ENCODE peak calls at places on chromosomes 3 and 15, in seven cellular contexts. V is body of pancreas, F is H1, G is spleen, X is right lobe of liver, I is K562, O is HepG2. M is an unnamed sample.

GRCh38 chr3:56547486-56547885 is 9.5 kb upstream of the CCDC66 start:
- DNase-seq in X (no peak), V (no peak), I (peak; percentile 3), F (no peak), G (no peak), O (no peak), M (no peak)

GRCh38 chr15:23074684-23075083 is 35.3 kb upstream of the TUBGCP5 start:
- DNase-seq in O (no peak), X (no peak), F (no peak), V (no peak), I (no peak), G (no peak), M (no peak)

GRCh38 chr3:170893894-170894293 is 14.5 kb downstream of the EIF5A2 start:
- DNase-seq in X (no peak), I (no peak), O (no peak), V (no peak), G (no peak), F (no peak), M (no peak)

GRCh38 chr3:36455406-36455805 is 75.1 kb downstream of the STAC start:
- DNase-seq in O (no peak), V (no peak), F (no peak), I (no peak), X (no peak), G (no peak), M (no peak)

GRCh38 chr3:131645638-131646037 is 142.9 kb upstream of the MRPL3 start:
- DNase-seq in O (no peak), I (no peak), V (no peak), X (no peak), F (no peak), G (no peak), M (no peak)

GRCh38 chr3:180036092-180036677 is 552 bp downstream of the PEX5L start:
- DNase-seq in V (no peak), G (no peak), F (no peak), I (no peak), O (no peak), X (no peak), M (no peak)

GRCh38 chr15:59918994-59919951 is 84.8 kb upstream of the FOXB1 start:
- DNase-seq in I (no peak), F (no peak), O (no peak), V (no peak), X (no peak), G (no peak), M (no peak)

GRCh38 chr3:30696901-30697300 is 90.5 kb downstream of the TGFBR2 start:
- DNase-seq in X (no peak), O (no peak), F (no peak), G (no peak), V (no peak), I (no peak), M (peak; percentile 57)

GRCh38 chr3:191397771-191398170 is 63.2 kb upstream of the PYDC2 start:
- DNase-seq in F (no peak), O (no peak), X (no peak), V (no peak), I (no peak), G (no peak), M (no peak)

GRCh38 chr3:45642731-45643152 is 46.5 kb upstream of the SACM1L start:
- DNase-seq in I (no peak), G (no peak), O (no peak), F (no peak), X (no peak), V (no peak), M (no peak)

GRCh38 chr15:91515188-91515754 is 338.2 kb upstream of the SLCO3A1 start:
- DNase-seq in X (no peak), V (no peak), F (no peak), I (no peak), O (no peak), G (no peak), M (peak; percentile 7)

GRCh38 chr15:78212546-78213424 is 21.6 kb downstream of the ACSBG1 start:
- DNase-seq in O (peak; percentile 23), F (peak; percentile 35), X (no peak), I (peak; percentile 78), G (peak; percentile 53), V (peak; percentile 94), M (peak; percentile 82)

GRCh38 chr3:141425523-141426233 is 57.4 kb downstream of the ZBTB38 start:
- DNase-seq in O (peak; percentile 45), G (no peak), I (no peak), V (no peak), F (no peak), X (no peak), M (no peak)

GRCh38 chr15:73959012-73959581 is 32.8 kb downstream of the LOXL1 start:
- DNase-seq in F (no peak), G (peak; percentile 72), V (no peak), X (peak; percentile 2), I (no peak), O (no peak), M (no peak)

GRCh38 chr15:90859234-90860131 is 8.9 kb upstream of the FURIN start:
- DNase-seq in O (peak; percentile 71), X (peak; percentile 85), I (no peak), V (peak; percentile 78), G (no peak), F (no peak), M (no peak)

GRCh38 chr3:172546105-172546504 is 22.9 kb upstream of the TNFSF10 start:
- DNase-seq in G (no peak), F (no peak), O (no peak), I (no peak), X (no peak), V (no peak), M (no peak)

GRCh38 chr15:70151441-70151840 is 53.7 kb upstream of the TLE3 start:
- DNase-seq in G (no peak), X (no peak), I (no peak), O (no peak), V (no peak), F (no peak), M (no peak)

DNA sequence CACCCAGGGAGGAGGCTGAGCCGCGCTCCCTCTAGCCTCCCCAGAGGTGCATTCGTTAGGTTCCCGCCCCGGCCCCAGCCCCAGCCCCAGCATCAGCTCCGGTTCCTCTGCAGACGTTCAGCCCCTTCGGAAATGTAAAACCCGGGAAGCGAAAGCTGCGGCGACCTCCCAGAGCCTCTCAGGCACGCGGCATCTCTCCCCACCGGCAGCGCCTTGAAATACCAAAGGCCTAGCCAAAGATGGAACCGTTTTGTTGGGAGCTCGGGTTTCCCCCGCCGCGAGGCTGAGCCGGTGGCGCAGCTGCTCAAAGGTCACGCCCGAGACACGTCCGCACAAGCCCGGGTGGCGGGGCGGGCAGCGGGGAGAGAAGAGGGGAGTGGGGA is 77.8 kb upstream of the HES1 start:
- DNase-seq in O (peak; percentile 65), X (peak; percentile 80), F (peak; percentile 79), G (peak; percentile 86), V (peak; percentile 68), I (peak; percentile 43), M (peak; percentile 28)
- TF ChIP-seq POLR2A in O (peak; percentile 51), X (no peak), F (no peak), G (no peak), V (no peak), I (no peak), M (no peak)

DNA sequence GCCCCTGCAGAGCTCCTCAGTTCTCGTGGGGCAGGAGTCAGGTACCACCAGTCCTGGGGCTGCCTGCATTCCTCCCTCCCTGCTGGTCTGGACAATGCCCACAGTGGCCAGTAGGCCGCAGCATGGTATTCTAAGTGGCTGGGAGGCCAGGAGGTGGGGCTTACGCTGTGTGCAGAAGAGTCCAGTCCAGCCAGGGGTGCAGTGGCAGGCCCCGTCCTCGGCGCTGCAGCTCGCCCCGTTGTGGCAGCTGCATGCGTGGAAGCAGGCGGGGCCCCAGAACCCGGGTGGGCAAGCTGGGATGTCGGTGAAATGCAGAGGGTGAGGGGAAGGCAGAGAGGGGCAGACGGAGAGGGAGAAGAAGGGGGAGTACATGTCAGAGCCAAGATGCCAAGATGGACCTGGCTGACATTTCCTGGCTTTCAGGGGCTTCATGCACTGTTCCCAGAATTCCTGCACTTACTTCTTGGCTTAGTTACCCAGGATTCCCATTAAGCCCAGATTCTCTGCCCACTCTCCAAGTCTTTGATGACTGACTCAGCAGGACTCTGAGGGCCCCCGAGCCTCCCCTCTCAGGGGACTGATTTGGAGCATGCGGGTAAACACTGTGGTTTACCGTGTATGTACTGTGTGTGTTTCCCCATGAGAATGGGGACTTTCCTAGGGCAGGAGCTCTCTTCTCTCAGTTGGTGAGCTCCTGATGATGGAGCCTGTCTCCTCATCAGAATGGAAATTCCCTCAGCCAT is 47.5 kb downstream of the RAB11A start:
- DNase-seq in V (peak; percentile 69), O (peak; percentile 80), G (peak; percentile 77), I (peak; percentile 66), X (peak; percentile 55), F (peak; percentile 81), M (peak; percentile 33)
- TF ChIP-seq POLR2A in V (no peak), O (no peak), G (no peak), I (no peak), X (no peak), F (no peak), M (no peak)

DNA sequence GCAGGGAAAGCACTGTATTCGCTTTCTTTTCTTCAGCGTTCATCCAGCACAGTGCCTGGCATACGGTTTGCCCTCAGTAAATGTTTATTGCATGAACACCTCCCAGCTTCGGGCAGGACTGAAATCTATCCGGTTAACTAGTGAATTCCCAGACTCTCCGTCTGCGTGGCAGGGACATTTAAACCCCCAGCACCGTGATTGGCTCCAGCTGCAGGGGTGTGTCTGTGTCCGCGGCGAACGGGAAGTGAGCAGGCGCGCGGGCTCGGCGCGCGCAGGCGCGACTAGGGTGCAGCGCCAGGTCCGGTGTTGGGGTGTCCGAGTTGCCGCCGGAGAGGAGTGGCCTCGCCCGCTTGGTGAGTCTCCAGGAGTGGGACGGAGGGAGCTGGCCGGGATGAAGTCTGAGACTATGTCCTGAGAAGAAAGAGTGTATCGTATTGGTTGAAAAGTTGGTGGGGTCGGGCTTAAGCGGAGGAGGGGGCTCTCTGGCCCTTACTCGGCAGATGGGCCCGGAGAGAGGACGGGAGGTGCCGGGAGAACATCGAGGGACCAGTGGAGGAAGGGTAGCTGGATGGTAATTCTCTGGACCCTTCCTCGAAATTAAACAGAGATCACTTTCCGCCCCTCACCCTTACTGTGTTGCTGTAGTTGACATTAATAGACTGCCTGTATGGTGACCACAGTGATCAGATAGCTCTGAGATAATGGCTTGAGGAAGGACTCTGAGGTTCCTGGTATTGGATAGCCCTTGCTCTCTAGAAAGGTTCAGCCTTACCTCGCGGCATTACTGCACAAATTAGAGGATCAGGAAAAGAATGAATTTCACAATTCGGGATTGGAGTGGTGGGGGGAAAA is at the start of gene SNAP23:
- DNase-seq in G (peak; percentile 98), I (peak; percentile 97), V (peak; percentile 96), X (peak; percentile 97), O (peak; percentile 94), F (peak; percentile 90), M (peak; percentile 93)
- TF ChIP-seq POLR2A in G (peak; percentile 34), I (peak; percentile 89), V (peak; percentile 94), X (peak; percentile 87), O (peak; percentile 88), F (peak; percentile 67), M (peak; percentile 87)

DNA sequence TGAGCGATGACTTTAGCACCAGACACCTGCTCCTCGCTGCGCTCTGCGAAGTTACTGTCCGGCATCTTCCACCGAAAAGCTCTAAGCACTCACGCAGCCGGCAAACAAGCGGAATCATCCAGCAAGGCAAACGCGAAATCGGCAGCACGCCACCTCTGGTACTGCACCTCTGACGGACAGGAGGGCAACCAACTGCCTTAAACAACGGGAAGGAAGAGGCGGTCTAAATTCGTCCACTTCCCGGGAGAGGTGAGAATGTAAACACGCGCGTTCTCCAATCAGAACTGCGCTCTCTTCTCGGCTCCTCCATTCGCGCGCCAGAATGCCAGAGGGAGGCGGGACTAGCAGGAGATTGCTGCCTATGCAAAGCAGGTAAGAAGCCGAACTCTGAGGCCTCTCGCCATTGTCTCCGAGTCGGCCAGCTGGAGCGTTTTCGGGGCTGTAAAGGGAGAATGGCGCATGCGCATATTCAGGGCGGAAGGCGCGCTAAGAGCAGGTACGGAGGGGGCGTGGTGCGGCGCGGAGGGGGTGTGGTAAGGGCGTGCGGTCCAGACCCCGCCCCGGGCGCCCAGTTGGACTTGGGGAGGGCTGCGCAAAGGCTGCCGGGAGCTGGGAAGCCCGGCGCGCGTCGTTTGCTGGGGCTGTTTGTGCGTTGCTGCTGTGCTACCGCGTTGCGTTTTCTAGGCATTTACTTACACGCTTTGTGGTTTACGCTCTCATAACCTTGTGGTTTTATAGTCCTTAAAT is at the start of the genes BTD and HACL1:
- DNase-seq in I (peak; percentile 99), X (peak; percentile 97), G (peak; percentile 99), O (peak; percentile 99), F (peak; percentile 97), V (peak; percentile 98), M (no peak)
- TF ChIP-seq POLR2A in I (peak; percentile 98), X (peak; percentile 83), G (peak; percentile 14), O (peak; percentile 88), F (peak; percentile 97), V (peak; percentile 84), M (peak; percentile 96)

M was measured in erythroblast.